ENCODE peak calls at places on chromosome 17, in eight cellular contexts. One of them, this sample, is unnamed.

GRCh38 chr17:53150101-53150698 is 672.5 kb upstream of the KIF2B start:
- DNase-seq in transverse colon: no peak
- DNase-seq in sigmoid colon: no peak
- DNase-seq in HCT116: no peak
- DNase-seq in NB4: peak; percentile 9
- DNase-seq in ovary: no peak
- DNase-seq in stomach: no peak
- DNase-seq in tibial nerve: no peak
- DNase-seq in this sample: no peak

GRCh38 chr17:43855061-43855460 is 8.1 kb downstream of the CD300LG start:
- DNase-seq in stomach: no peak
- DNase-seq in ovary: no peak
- DNase-seq in tibial nerve: no peak
- DNase-seq in transverse colon: no peak
- DNase-seq in HCT116: no peak
- DNase-seq in NB4: no peak
- DNase-seq in sigmoid colon: no peak
- DNase-seq in this sample: no peak

GRCh38 chr17:81020767-81021497 is 14.0 kb upstream of the BAIAP2 start:
- DNase-seq in tibial nerve: no peak
- DNase-seq in NB4: no peak
- DNase-seq in sigmoid colon: peak; percentile 85
- DNase-seq in ovary: peak; percentile 39
- DNase-seq in HCT116: no peak
- DNase-seq in stomach: no peak
- DNase-seq in transverse colon: peak; percentile 80
- DNase-seq in this sample: no peak

GRCh38 chr17:62987136-62987535 is 21.1 kb downstream of the TANC2 start:
- DNase-seq in transverse colon: no peak
- DNase-seq in sigmoid colon: no peak
- DNase-seq in HCT116: no peak
- DNase-seq in stomach: no peak
- DNase-seq in NB4: no peak
- DNase-seq in ovary: no peak
- DNase-seq in tibial nerve: no peak
- DNase-seq in this sample: no peak

GRCh38 chr17:44919885-44920564 is 4.7 kb upstream of the GFAP start:
- DNase-seq in HCT116: peak; percentile 65
- DNase-seq in NB4: peak; percentile 84
- DNase-seq in transverse colon: peak; percentile 79
- DNase-seq in stomach: peak; percentile 83
- DNase-seq in ovary: peak; percentile 84
- DNase-seq in sigmoid colon: peak; percentile 94
- DNase-seq in tibial nerve: peak; percentile 78
- DNase-seq in this sample: peak; percentile 92

GRCh38 chr17:42553866-42554249 is 1.1 kb downstream of the HSD17B1 start:
- DNase-seq in tibial nerve: no peak
- DNase-seq in ovary: no peak
- DNase-seq in NB4: peak; percentile 26
- DNase-seq in stomach: peak; percentile 48
- DNase-seq in transverse colon: no peak
- DNase-seq in sigmoid colon: no peak
- DNase-seq in HCT116: no peak
- DNase-seq in this sample: no peak

GRCh38 chr17:42050360-42051012 is at the start of gene C17orf113:
- DNase-seq in sigmoid colon: peak; percentile 75
- DNase-seq in tibial nerve: peak; percentile 20
- DNase-seq in stomach: peak; percentile 62
- DNase-seq in transverse colon: peak; percentile 61
- DNase-seq in HCT116: no peak
- DNase-seq in NB4: peak; percentile 53
- DNase-seq in ovary: peak; percentile 67
- DNase-seq in this sample: peak; percentile 90

GRCh38 chr17:11935734-11936406 is 61.4 kb downstream of the ZNF18 start:
- DNase-seq in transverse colon: peak; percentile 67
- DNase-seq in stomach: no peak
- DNase-seq in NB4: peak; percentile 75
- DNase-seq in tibial nerve: peak; percentile 16
- DNase-seq in ovary: no peak
- DNase-seq in HCT116: peak; percentile 43
- DNase-seq in sigmoid colon: no peak
- DNase-seq in this sample: no peak

GRCh38 chr17:74213897-74214386 is 571 bp downstream of the TTYH2 start:
- DNase-seq in transverse colon: peak; percentile 41
- DNase-seq in tibial nerve: no peak
- DNase-seq in HCT116: no peak
- DNase-seq in ovary: peak; percentile 75
- DNase-seq in sigmoid colon: peak; percentile 80
- DNase-seq in NB4: peak; percentile 63
- DNase-seq in stomach: no peak
- DNase-seq in this sample: no peak

DNA sequence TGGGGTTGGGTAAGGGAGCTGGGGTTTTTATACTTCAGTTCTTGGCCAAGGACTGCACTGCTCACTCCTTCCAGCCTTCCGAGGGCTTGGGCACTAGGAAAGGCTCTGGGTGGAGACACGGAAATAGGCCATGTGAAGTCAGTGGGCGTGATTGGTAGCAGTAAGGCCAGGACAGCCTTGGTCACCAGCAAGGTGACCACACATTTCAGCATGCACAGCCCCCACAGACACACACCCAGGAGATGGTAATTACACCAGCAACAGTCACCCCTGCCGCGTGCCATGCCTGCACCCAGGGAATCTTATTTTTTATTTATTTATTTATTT is 252.5 kb downstream of the SEC14L1 start:
- DNase-seq in stomach: no peak
- DNase-seq in ovary: no peak
- DNase-seq in transverse colon: no peak
- DNase-seq in NB4: no peak
- DNase-seq in tibial nerve: no peak
- DNase-seq in sigmoid colon: no peak
- DNase-seq in HCT116: no peak
- DNase-seq in this sample: no peak
- TF ChIP-seq CTCF in stomach: no peak
- TF ChIP-seq CTCF in ovary: no peak
- TF ChIP-seq CTCF in transverse colon: no peak
- TF ChIP-seq CTCF in NB4: no peak
- TF ChIP-seq CTCF in tibial nerve: no peak
- TF ChIP-seq CTCF in sigmoid colon: no peak
- TF ChIP-seq CTCF in HCT116: no peak
- TF ChIP-seq CTCF in this sample: no peak

GRCh38 chr17:78723001-78723796 is 58.9 kb downstream of the CYTH1 start:
- DNase-seq in HCT116: no peak
- DNase-seq in NB4: no peak
- DNase-seq in tibial nerve: no peak
- DNase-seq in sigmoid colon: peak; percentile 89
- DNase-seq in stomach: no peak
- DNase-seq in ovary: peak; percentile 81
- DNase-seq in transverse colon: peak; percentile 41
- DNase-seq in this sample: no peak
- TF ChIP-seq POLR2A in HCT116: no peak
- TF ChIP-seq POLR2A in NB4: no peak
- TF ChIP-seq POLR2A in tibial nerve: peak; percentile 14
- TF ChIP-seq POLR2A in sigmoid colon: no peak
- TF ChIP-seq POLR2A in stomach: no peak
- TF ChIP-seq POLR2A in ovary: no peak
- TF ChIP-seq POLR2A in transverse colon: no peak
- TF ChIP-seq POLR2A in this sample: no peak

DNA sequence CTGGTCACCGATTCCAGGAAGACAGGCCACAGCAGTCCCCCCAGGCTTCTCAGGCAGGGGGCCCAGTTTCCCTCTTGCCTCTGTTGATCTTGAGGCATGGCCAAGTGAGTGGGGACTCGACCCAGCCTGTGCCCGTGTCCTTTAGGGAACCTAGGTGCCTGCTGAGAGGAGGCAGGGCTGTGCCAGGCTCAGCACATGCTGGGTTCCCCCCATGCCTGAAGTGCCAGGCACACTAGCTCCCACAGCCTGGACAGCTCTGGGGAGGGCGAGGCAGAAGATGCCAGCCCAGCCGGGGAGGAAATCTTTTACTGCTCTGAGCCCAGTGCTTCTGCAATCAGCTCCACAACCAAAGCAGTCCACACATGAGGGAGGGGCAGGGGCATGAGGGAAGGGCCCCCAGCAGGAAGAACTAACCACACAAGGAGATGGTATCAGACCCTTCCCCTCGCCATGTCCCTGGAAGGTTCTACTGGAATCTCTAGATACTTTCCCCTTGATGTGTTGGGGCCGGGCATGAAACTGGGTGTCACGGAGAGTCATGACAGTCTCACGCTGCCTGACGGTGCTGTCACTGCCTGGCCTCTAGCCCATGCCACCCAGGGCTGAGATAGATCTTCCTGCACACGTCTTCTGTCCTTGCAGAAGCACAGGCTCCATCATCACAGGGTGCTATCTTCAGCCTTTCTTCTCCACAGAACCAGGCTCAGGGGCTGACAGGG is 25.5 kb downstream of the MYO18A start:
- DNase-seq in tibial nerve: no peak
- DNase-seq in ovary: no peak
- DNase-seq in transverse colon: no peak
- DNase-seq in NB4: peak; percentile 34
- DNase-seq in HCT116: no peak
- DNase-seq in sigmoid colon: no peak
- DNase-seq in stomach: peak; percentile 49
- DNase-seq in this sample: no peak
- H3K4me3 ChIP-seq in tibial nerve: no peak overlapping the region
- H3K4me3 ChIP-seq in ovary: no peak overlapping the region
- H3K4me3 ChIP-seq in transverse colon: no peak overlapping the region
- H3K4me3 ChIP-seq in NB4: no peak overlapping the region
- H3K4me3 ChIP-seq in HCT116: peak overlapping the region; percentile 35
- H3K4me3 ChIP-seq in sigmoid colon: no peak overlapping the region
- H3K4me3 ChIP-seq in stomach: peak overlapping the region; percentile 23
- H3K4me3 ChIP-seq in this sample: no peak overlapping the region

DNA sequence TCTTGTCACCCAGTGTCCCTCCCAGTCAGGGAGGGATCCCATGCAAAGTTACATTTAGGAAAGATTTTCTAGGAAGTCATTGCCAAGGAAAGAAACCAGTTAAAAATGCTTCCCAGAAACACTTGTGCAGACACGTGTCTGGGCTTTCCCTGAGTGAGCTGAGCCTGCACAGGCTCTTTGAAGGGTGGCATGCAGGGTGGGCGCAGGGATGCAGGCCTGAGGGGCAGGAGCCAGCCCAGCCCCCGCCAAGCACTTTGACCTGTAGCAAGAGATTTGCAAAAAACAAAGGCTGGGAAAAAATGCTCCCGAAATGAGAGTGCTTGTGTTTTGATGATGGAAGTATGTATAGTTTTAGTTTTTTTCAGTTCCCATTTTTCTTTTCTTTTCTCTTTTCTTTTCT is 52.4 kb downstream of the B9D1 start:
- DNase-seq in tibial nerve: no peak
- DNase-seq in HCT116: no peak
- DNase-seq in ovary: no peak
- DNase-seq in sigmoid colon: peak; percentile 14
- DNase-seq in NB4: no peak
- DNase-seq in stomach: no peak
- DNase-seq in transverse colon: peak; percentile 4
- DNase-seq in this sample: no peak
- TF ChIP-seq CTCF in tibial nerve: no peak
- TF ChIP-seq CTCF in HCT116: no peak
- TF ChIP-seq CTCF in ovary: no peak
- TF ChIP-seq CTCF in sigmoid colon: no peak
- TF ChIP-seq CTCF in NB4: no peak
- TF ChIP-seq CTCF in stomach: no peak
- TF ChIP-seq CTCF in transverse colon: no peak
- TF ChIP-seq CTCF in this sample: no peak